ENCODE peak calls at places on chromosome 16, in eight cellular contexts. V is mesendoderm, E is sigmoid colon, U is lung, B is SJSA1, L is OCI-LY7, A is transverse colon, N is uterus. O is an unnamed sample.

GRCh38 chr16:30470170-30470512 is 2.4 kb upstream of the ITGAL start:
- DNase-seq in V (no peak), E (no peak), U (no peak), B (no peak), L (no peak), A (no peak), N (no peak), O (no peak)

GRCh38 chr16:86086471-86086870 is 187.5 kb downstream of the IRF8 start:
- DNase-seq in V (no peak), E (peak; percentile 19), U (no peak), B (no peak), L (no peak), A (no peak), N (no peak), O (no peak)

GRCh38 chr16:88102597-88102996 is 151.4 kb downstream of the BANP start:
- DNase-seq in V (no peak), E (no peak), U (no peak), B (no peak), L (no peak), A (no peak), N (no peak), O (no peak)

GRCh38 chr16:85894266-85894665 is 4.7 kb upstream of the IRF8 start:
- DNase-seq in V (peak; percentile 66), E (no peak), U (no peak), B (no peak), L (peak; percentile 71), A (peak; percentile 51), N (no peak), O (no peak)

GRCh38 chr16:53369921-53370320 is 64.3 kb upstream of the RBL2 start:
- DNase-seq in V (no peak), E (no peak), U (no peak), B (no peak), L (no peak), A (no peak), N (no peak), O (no peak)

GRCh38 chr16:67530013-67530939 is 1.6 kb downstream of the RIPOR1 start:
- DNase-seq in V (no peak), E (peak; percentile 92), U (peak; percentile 67), B (peak; percentile 85), L (peak; percentile 34), A (peak; percentile 76), N (peak; percentile 81), O (peak; percentile 89)

GRCh38 chr16:81861503-81861902 is 82.4 kb downstream of the PLCG2 start:
- DNase-seq in V (no peak), E (no peak), U (no peak), B (no peak), L (no peak), A (no peak), N (no peak), O (no peak)

GRCh38 chr16:88352261-88353200 is 30.2 kb upstream of the ZNF469 start:
- DNase-seq in V (no peak), E (peak; percentile 51), U (no peak), B (no peak), L (no peak), A (no peak), N (no peak), O (peak; percentile 6)

GRCh38 chr16:77557385-77557784 is 122.6 kb upstream of the ADAMTS18 start:
- DNase-seq in V (no peak), E (no peak), U (no peak), B (no peak), L (no peak), A (no peak), N (no peak), O (no peak)

GRCh38 chr16:25297151-25297787 is 39.6 kb upstream of the ZKSCAN2 start:
- DNase-seq in V (no peak), E (no peak), U (no peak), B (no peak), L (no peak), A (no peak), N (no peak), O (no peak)

GRCh38 chr16:25481636-25482035 is 210.1 kb upstream of the HS3ST4 start:
- DNase-seq in V (peak; percentile 96), E (no peak), U (no peak), B (no peak), L (no peak), A (no peak), N (no peak), O (no peak)

GRCh38 chr16:29028457-29029167 is 43.8 kb downstream of the LAT start:
- DNase-seq in V (no peak), E (peak; percentile 9), U (no peak), B (no peak), L (no peak), A (no peak), N (no peak), O (no peak)

GRCh38 chr16:81544691-81545365 is 100.2 kb downstream of the CMIP start:
- DNase-seq in V (no peak), E (no peak), U (no peak), B (no peak), L (no peak), A (no peak), N (no peak), O (no peak)

GRCh38 chr16:16021646-16021987 is 72.2 kb downstream of the ABCC1 start:
- DNase-seq in V (no peak), E (no peak), U (no peak), B (no peak), L (no peak), A (no peak), N (no peak), O (no peak)

GRCh38 chr16:16021020-16021419 is 71.6 kb downstream of the ABCC1 start:
- DNase-seq in V (no peak), E (no peak), U (no peak), B (no peak), L (peak; percentile 72), A (no peak), N (no peak), O (no peak)

GRCh38 chr16:16020291-16020690 is 70.9 kb downstream of the ABCC1 start:
- DNase-seq in V (no peak), E (no peak), U (no peak), B (no peak), L (no peak), A (no peak), N (no peak), O (no peak)

GRCh38 chr16:16022683-16023064 is 73.3 kb downstream of the ABCC1 start:
- DNase-seq in V (no peak), E (no peak), U (no peak), B (no peak), L (no peak), A (no peak), N (no peak), O (no peak)

DNA sequence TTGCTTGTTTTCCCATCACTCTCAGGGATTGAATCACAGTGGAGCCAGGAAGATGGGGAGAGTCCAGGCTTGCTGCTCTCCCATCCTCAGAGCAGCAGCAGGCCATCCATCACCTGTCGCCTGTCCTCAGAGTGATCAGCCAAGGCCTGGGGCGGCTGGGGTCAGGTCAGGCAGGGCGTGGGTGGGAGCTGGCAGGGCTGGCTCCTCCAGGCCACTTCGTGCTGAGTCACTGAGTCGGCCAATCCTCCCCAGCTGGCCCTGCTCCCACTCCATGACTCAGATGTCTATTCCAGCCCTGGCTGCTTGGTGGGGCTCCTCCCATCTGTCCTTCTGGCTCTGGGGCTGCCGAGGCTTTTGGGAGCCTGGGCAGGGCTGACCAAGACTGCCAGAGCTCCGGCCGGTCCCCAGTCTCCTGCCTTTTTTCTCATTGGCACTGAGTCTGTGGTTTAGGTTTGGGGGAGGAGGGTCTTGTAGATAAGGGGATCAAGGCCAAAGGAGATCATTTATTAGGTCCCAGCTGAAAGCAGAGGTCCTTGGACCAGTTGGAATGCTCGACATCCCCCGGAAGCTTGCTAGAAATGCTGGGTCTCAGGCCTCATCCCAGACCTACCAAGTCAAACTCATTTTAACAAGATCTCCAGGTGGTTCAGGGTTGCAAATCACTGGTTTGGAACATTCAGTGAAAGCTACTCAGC is 72.7 kb downstream of the ABCC1 start:
- DNase-seq in V (peak; percentile 87), E (peak; percentile 99), U (peak; percentile 93), B (peak; percentile 98), L (peak; percentile 60), A (peak; percentile 93), N (peak; percentile 98), O (peak; percentile 98)
- H3K4me1 ChIP-seq in V (no peaks in the 10 kb centered on the region), E (peaks cover 35% of the 10 kb centered on the region), U (peaks cover 10% of the 10 kb centered on the region), B (peaks cover 71% of the 10 kb centered on the region), L (peaks cover 60% of the 10 kb centered on the region), A (peaks cover 24% of the 10 kb centered on the region), N (peaks cover 6% of the 10 kb centered on the region), O (peaks cover 11% of the 10 kb centered on the region)

DNA sequence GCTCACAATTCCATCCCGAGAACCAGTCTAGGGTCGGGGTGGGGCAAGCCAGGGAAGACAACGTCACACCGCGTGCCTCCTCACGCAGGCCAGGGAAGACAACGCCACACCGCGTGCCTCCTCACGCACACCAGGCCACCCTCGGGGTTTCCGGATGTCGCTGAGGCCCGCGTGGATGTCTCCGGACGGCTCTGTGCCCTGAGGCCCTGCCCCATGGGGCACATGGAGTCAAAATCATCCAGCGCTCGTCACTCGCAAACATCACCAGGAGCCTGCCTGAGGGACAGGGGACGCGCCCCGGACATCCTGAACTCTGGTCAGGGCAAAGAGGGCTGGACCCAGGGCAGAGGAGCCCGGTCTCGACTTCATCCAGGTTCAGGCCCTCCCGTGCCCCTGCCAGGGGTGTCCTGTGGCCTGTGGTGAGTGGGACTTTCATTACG is 3.7 kb downstream of the TMEM204 start:
- DNase-seq in V (no peak), E (no peak), U (no peak), B (no peak), L (no peak), A (no peak), N (no peak), O (no peak)
- H3K4me3 ChIP-seq in V (no peak overlapping the region), E (peak overlapping the region; percentile 54), U (peak overlapping the region; percentile 82), B (no peak overlapping the region), L (no peak overlapping the region), A (no peak overlapping the region), N (no peak overlapping the region), O (no peak overlapping the region)

DNA sequence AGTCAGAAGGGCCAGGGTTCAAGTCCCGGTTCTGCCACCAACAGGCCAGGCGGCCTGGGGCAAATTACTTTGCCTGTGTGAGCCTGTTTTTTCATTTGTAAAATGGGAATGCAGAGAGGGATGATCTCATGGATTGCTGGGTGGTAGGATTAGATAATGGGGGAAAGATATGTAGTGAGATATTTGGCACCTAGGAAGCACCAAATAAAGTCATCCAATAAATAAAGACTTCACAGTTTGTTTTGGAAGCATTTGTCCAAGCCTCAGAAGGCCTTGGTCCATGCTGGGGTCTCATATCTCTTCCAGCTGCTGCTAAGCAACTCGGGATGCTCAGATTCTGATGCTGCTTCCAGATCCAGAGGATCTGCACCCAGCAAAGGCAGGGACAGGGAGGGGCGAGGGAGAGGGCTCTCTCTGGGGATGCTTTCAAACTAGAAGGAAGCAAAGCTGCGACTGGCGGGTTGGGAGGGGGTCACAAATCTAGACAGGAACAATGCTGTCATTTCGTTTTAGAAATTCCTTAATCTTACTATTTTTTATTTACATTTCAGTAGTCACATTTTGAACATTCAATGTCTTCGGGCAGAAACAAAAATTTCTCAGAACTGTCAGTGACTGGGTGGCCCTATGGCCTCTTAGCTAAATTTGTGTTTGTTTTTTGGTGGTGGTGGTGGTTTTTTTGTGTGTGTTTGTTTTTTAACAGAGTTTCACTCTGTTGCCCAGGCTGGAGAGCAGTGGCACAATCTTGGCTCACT is 114.9 kb upstream of the CDH5 start:
- DNase-seq in V (peak; percentile 67), E (peak; percentile 49), U (no peak), B (peak; percentile 72), L (no peak), A (no peak), N (no peak), O (no peak)
- H3K27ac ChIP-seq in V (no peak overlapping the region), E (peak overlapping the region; percentile 34), U (no peak overlapping the region), B (peak overlapping the region; percentile 68), L (no peak overlapping the region), A (peak overlapping the region; percentile 37), N (peak overlapping the region; percentile 58), O (peak overlapping the region; percentile 36)

DNA sequence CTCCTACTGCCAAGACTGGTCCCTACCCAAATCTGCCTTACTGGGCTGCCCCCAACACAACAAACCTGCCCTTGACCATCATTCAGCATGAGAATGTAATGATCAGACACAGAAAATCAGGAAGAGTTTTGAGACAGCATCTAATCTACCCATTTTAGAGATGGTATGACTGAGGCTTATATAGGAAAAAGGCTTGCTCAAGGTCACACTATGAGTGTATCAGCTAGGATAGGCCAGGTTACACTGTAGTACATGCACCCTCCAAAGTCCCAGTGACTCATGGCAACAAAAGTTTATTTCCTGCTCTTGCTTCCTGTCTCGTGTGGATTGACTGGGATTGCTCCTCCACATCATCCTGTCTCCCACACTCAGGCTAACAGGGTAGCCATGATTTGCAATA is 27.9 kb downstream of the NLRC5 start:
- DNase-seq in V (no peak), E (peak; percentile 2), U (no peak), B (no peak), L (no peak), A (no peak), N (no peak), O (no peak)
- H3K4me1 ChIP-seq in V (no peaks in the 10 kb centered on the region), E (no peaks in the 10 kb centered on the region), U (peaks cover 2% of the 10 kb centered on the region), B (peaks cover 30% of the 10 kb centered on the region), L (peaks cover 30% of the 10 kb centered on the region), A (peaks cover 5% of the 10 kb centered on the region), N (no peaks in the 10 kb centered on the region), O (no peaks in the 10 kb centered on the region)